ENCODE peak calls at places on chromosomes 13 and 19, in eight cellular contexts. D is keratinocyte; R is adrenal gland; N is uterus; K is stomach; V is CD4-positive, CD25-positive, alpha-beta regulatory T cell; P is PC-3; U is PC-9. L is an unnamed sample.

GRCh38 chr13:34421849-34422475 is 520.1 kb upstream of the NBEA start:
- DNase-seq in D (no peak), R (no peak), N (no peak), K (no peak), V (no peak), P (no peak), U (no peak), L (no peak)

GRCh38 chr13:33110713-33111413 is 94.6 kb downstream of the KL start:
- DNase-seq in D (no peak), R (peak; percentile 47), N (no peak), K (no peak), V (no peak), P (no peak), U (no peak), L (no peak)

GRCh38 chr13:52599037-52599852 is 43.0 kb upstream of the HNRNPA1L2 start:
- DNase-seq in D (no peak), R (no peak), N (no peak), K (no peak), V (no peak), P (no peak), U (no peak), L (no peak)

GRCh38 chr19:6393982-6394412 is 1.0 kb upstream of the GTF2F1 start:
- DNase-seq in D (no peak), R (no peak), N (no peak), K (no peak), V (no peak), P (no peak), U (no peak), L (no peak)

GRCh38 chr13:50075619-50076097 is 60.4 kb downstream of the KCNRG start:
- DNase-seq in D (no peak), R (no peak), N (no peak), K (no peak), V (peak; percentile 32), P (no peak), U (no peak), L (no peak)

GRCh38 chr13:59673301-59673700 is 490.4 kb downstream of the DIAPH3 start:
- DNase-seq in D (no peak), R (no peak), N (no peak), K (no peak), V (no peak), P (no peak), U (no peak), L (no peak)

GRCh38 chr19:1261863-1262686 is 7.1 kb upstream of the CIRBP start:
- DNase-seq in D (no peak), R (peak; percentile 84), N (peak; percentile 89), K (peak; percentile 96), V (no peak), P (peak; percentile 48), U (peak; percentile 79), L (peak; percentile 89)

GRCh38 chr19:45676851-45677263 is 8.8 kb downstream of the GIPR start:
- DNase-seq in D (no peak), R (no peak), N (no peak), K (peak; percentile 49), V (peak; percentile 55), P (no peak), U (peak; percentile 43), L (peak; percentile 52)

GRCh38 chr19:7540761-7541480 is 5.4 kb downstream of the PNPLA6 start:
- DNase-seq in D (no peak), R (peak; percentile 25), N (no peak), K (no peak), V (no peak), P (peak; percentile 45), U (no peak), L (no peak)

GRCh38 chr19:7857727-7858701 is 16.2 kb downstream of the PRR36 start:
- DNase-seq in D (no peak), R (peak; percentile 13), N (no peak), K (no peak), V (no peak), P (no peak), U (no peak), L (no peak)

GRCh38 chr19:15250635-15250993 is 18.4 kb upstream of the EPHX3 start:
- DNase-seq in D (no peak), R (no peak), N (no peak), K (no peak), V (no peak), P (no peak), U (no peak), L (no peak)

GRCh38 chr13:41917641-41918040 is 43.3 kb downstream of the VWA8 start:
- DNase-seq in D (no peak), R (no peak), N (no peak), K (no peak), V (peak; percentile 10), P (no peak), U (no peak), L (no peak)

GRCh38 chr19:58552655-58553054 is 2.2 kb downstream of the CHMP2A start:
- DNase-seq in D (no peak), R (no peak), N (no peak), K (no peak), V (no peak), P (no peak), U (no peak), L (no peak)

GRCh38 chr19:28393574-28394336 is 819.2 kb downstream of the UQCRFS1 start:
- DNase-seq in D (no peak), R (no peak), N (no peak), K (no peak), V (no peak), P (no peak), U (no peak), L (no peak)

GRCh38 chr19:624433-625109 is 8.8 kb downstream of the POLRMT start:
- DNase-seq in D (no peak), R (no peak), N (no peak), K (no peak), V (no peak), P (no peak), U (no peak), L (no peak)

DNA sequence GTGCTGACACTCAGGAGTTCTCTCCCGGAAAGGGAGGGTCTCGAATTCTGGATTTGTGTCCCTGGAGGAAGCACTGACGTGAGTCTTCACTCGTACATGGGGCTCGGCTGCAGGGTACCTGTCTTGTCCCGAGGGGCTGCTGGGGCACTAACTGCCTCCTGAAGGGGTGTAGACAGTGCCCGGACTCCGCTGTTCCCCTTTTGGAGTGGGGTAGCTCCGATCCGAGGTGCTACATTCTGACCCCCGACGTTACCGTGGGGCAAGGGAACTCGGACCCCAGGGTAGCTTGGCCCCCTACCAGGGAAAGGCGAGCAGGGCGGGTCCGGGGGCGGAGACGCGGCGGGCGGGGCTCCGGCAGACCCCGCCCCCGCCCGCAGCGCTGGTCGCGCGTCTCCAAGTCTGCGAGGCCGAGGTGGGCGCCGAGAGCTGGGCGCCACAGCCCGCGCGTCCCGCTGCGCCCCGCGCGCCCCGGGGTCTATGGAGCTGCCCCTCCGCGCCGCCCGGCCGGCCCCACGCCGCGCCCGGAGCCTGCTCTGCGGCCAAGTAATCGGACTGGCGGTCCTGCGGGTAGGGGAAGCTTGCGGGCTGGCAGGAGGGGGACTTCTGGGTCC is at the start of gene NPAS1:
- DNase-seq in D (no peak), R (no peak), N (no peak), K (no peak), V (no peak), P (no peak), U (no peak), L (no peak)
- H3K4me3 ChIP-seq in D (peak within 1 kb of the TSS; percentile 8), R (no peak within 1 kb of the TSS), N (no peak within 1 kb of the TSS), K (peak within 1 kb of the TSS; percentile 41), V (no peak within 1 kb of the TSS), P (peak within 1 kb of the TSS; percentile 27), U (no peak within 1 kb of the TSS), L (no peak within 1 kb of the TSS)

GRCh38 chr19:2978467-2978767 is 1.1 kb downstream of the TLE6 start:
- DNase-seq in D (no peak), R (no peak), N (no peak), K (no peak), V (no peak), P (no peak), U (no peak), L (no peak)
- H3K27ac ChIP-seq in D (no peak overlapping the region), R (no peak overlapping the region), N (peak overlapping the region; percentile 67), K (peak overlapping the region; percentile 68), V (no peak overlapping the region), P (no peak overlapping the region), U (no peak overlapping the region), L (no peak overlapping the region)

DNA sequence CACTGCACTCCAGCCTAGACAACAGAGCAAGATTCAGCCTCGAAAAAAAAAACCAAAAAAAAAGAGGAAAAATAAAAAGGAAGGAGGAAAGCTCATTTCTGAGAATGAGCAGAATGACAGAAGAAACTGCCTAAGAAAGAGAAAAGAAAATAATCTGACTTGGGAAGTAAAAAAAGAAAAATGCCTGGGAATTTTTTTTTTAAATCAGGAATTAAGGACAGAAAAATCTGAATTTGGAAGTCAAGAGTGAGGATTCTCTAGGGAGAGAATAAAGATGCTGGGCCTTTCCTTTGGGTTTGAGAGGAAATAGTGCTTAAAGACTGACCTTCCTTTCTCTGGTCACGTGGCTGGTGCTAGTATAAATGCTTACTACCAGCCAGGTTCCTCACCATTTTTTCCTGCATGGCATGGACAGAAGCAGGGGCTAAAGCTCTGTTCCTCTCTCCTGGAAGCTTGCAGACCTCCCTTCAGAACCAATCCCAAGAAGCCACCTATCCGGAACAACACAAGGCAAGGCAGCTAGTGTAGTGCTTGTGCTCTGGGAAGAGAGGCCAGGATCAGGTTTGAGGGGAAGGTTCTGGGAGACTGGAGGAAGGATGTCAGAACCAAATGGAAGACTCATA is at the start of gene FFAR2:
- DNase-seq in D (no peak), R (no peak), N (no peak), K (no peak), V (no peak), P (no peak), U (no peak), L (no peak)
- H3K4me1 ChIP-seq in D (no peaks in the 10 kb centered on the region), R (no peaks in the 10 kb centered on the region), N (no peaks in the 10 kb centered on the region), K (peaks cover 8% of the 10 kb centered on the region), V (peaks cover 17% of the 10 kb centered on the region), P (no peaks in the 10 kb centered on the region), U (peaks cover 15% of the 10 kb centered on the region), L (no peaks in the 10 kb centered on the region)

GRCh38 chr13:28566891-28567290 is 72.0 kb upstream of the FLT1 start:
- DNase-seq in D (no peak), R (no peak), N (no peak), K (no peak), V (no peak), P (no peak), U (no peak), L (no peak)

GRCh38 chr13:28566283-28566682 is 71.4 kb upstream of the FLT1 start:
- DNase-seq in D (no peak), R (no peak), N (no peak), K (no peak), V (no peak), P (no peak), U (no peak), L (no peak)

GRCh38 chr13:28569886-28570285 is 75.0 kb upstream of the FLT1 start:
- DNase-seq in D (no peak), R (no peak), N (no peak), K (no peak), V (no peak), P (no peak), U (no peak), L (no peak)

GRCh38 chr13:28564030-28564429 is 69.1 kb upstream of the FLT1 start:
- DNase-seq in D (no peak), R (no peak), N (no peak), K (no peak), V (no peak), P (peak; percentile 83), U (peak; percentile 69), L (no peak)

GRCh38 chr13:28568286-28568685 is 73.4 kb upstream of the FLT1 start:
- DNase-seq in D (no peak), R (peak; percentile 60), N (peak; percentile 17), K (peak; percentile 54), V (no peak), P (no peak), U (no peak), L (peak; percentile 89)
- H3K4me3 ChIP-seq in D (no peak overlapping the region), R (no peak overlapping the region), N (no peak overlapping the region), K (no peak overlapping the region), V (no peak overlapping the region), P (no peak overlapping the region), U (no peak overlapping the region), L (no peak overlapping the region)

GRCh38 chr13:26590951-26591350 is 33.5 kb downstream of the WASF3 start:
- DNase-seq in D (no peak), R (no peak), N (no peak), K (no peak), V (no peak), P (no peak), U (no peak), L (no peak)
- H3K27ac ChIP-seq in D (no peak overlapping the region), R (no peak overlapping the region), N (no peak overlapping the region), K (no peak overlapping the region), V (no peak overlapping the region), P (no peak overlapping the region), U (no peak overlapping the region), L (no peak overlapping the region)